ENCODE peak calls at places on chromosomes 2 and 18, in five cellular contexts. T, H, J, Y and S are unnamed samples.

GRCh38 chr2:163395602-163396001 is 340.2 kb downstream of the FIGN start:
- DNase-seq in T (no peak), H (no peak), J (no peak), Y (no peak), S (no peak)

GRCh38 chr18:62899534-62899933 is 184.2 kb downstream of the PHLPP1 start:
- DNase-seq in T (no peak), H (no peak), J (no peak), Y (no peak), S (no peak)

GRCh38 chr2:174748948-174749347 is 15.3 kb downstream of the CHRNA1 start:
- DNase-seq in T (peak; percentile 57), H (peak; percentile 93), J (peak; percentile 91), Y (peak; percentile 80), S (peak; percentile 87)

GRCh38 chr2:148031152-148031551 is 10.3 kb downstream of the MBD5 start:
- DNase-seq in T (no peak), H (no peak), J (no peak), Y (no peak), S (no peak)

GRCh38 chr2:128473175-128474013 is 154.7 kb upstream of the HS6ST1 start:
- DNase-seq in T (no peak), H (peak; percentile 38), J (no peak), Y (peak; percentile 7), S (no peak)

GRCh38 chr2:110206056-110206455 is 1.2 kb upstream of the NPHP1 start:
- DNase-seq in T (no peak), H (no peak), J (peak; percentile 57), Y (no peak), S (no peak)

GRCh38 chr18:48199399-48199798 is 209.8 kb downstream of the ZBTB7C start:
- DNase-seq in T (no peak), H (no peak), J (no peak), Y (no peak), S (no peak)

GRCh38 chr2:232633413-232634318 is at the start of gene EFHD1:
- DNase-seq in T (peak; percentile 53), H (peak; percentile 89), J (no peak), Y (peak; percentile 94), S (peak; percentile 51)

GRCh38 chr18:73766915-73767314 is 380.7 kb downstream of the FBXO15 start:
- DNase-seq in T (no peak), H (no peak), J (no peak), Y (no peak), S (no peak)

GRCh38 chr2:128237081-128237534 is 81.6 kb downstream of the HS6ST1 start:
- DNase-seq in T (no peak), H (no peak), J (no peak), Y (no peak), S (no peak)

GRCh38 chr2:187544371-187545080 is 9.7 kb downstream of the TFPI start:
- DNase-seq in T (no peak), H (no peak), J (peak; percentile 50), Y (no peak), S (peak; percentile 51)

GRCh38 chr2:197248623-197249022 is 62.0 kb downstream of the ANKRD44 start:
- DNase-seq in T (no peak), H (no peak), J (no peak), Y (no peak), S (no peak)

GRCh38 chr2:54871457-54872103 is 148.1 kb downstream of the EML6 start:
- DNase-seq in T (no peak), H (no peak), J (peak; percentile 19), Y (no peak), S (no peak)

DNA sequence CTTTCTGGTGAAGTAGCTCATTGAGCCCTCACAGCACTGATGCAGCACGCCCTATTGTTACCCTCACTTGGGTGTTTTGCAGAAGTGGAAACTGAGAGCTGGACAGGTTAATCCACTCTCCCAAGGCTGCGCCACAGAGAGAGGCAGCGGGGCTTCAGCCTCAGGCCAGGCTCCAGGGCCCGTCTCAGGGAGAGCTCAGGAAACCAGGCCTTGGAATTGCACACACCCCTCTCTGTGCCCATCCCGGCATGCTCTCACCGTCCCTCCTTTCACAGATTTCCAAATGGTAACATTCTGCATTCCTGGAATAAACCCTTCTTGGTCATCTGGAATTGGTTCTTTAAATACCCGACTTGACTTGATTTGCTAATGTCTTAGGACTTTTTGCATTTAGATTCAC is 51.5 kb downstream of the TWIST2 start:
- DNase-seq in T (no peak), H (no peak), J (no peak), Y (no peak), S (no peak)
- H3F3A ChIP-seq in T (no peaks in the 10 kb centered on the region), H (no peaks in the 10 kb centered on the region), J (no peaks in the 10 kb centered on the region), Y (no peaks in the 10 kb centered on the region), S (peaks cover 12% of the 10 kb centered on the region)

GRCh38 chr2:162086904-162087303 is 12.9 kb upstream of the DPP4 start:
- DNase-seq in T (no peak), H (no peak), J (peak; percentile 79), Y (no peak), S (no peak)
- H3F3A ChIP-seq in T (no peaks in the 10 kb centered on the region), H (no peaks in the 10 kb centered on the region), J (peaks cover 14% of the 10 kb centered on the region), Y (no peaks in the 10 kb centered on the region), S (peaks cover 9% of the 10 kb centered on the region)

GRCh38 chr2:161103451-161103831 is 56.8 kb upstream of the TANK start:
- DNase-seq in T (no peak), H (no peak), J (no peak), Y (no peak), S (no peak)

GRCh38 chr2:161100216-161100615 is 60.0 kb upstream of the TANK start:
- DNase-seq in T (no peak), H (no peak), J (no peak), Y (no peak), S (no peak)

GRCh38 chr2:161102770-161103450 is 57.3 kb upstream of the TANK start:
- DNase-seq in T (no peak), H (no peak), J (peak; percentile 61), Y (no peak), S (peak; percentile 66)

GRCh38 chr2:161104054-161104553 is 56.1 kb upstream of the TANK start:
- DNase-seq in T (peak; percentile 74), H (no peak), J (peak; percentile 53), Y (no peak), S (no peak)

GRCh38 chr2:161101406-161101805 is 58.8 kb upstream of the TANK start:
- DNase-seq in T (no peak), H (peak; percentile 16), J (no peak), Y (no peak), S (no peak)
- H3F3A ChIP-seq in T (peaks cover 8% of the 10 kb centered on the region), H (no peaks in the 10 kb centered on the region), J (no peaks in the 10 kb centered on the region), Y (peaks cover 6% of the 10 kb centered on the region), S (peaks cover 11% of the 10 kb centered on the region)

GRCh38 chr2:113973856-113974255 is 84.0 kb downstream of the ACTR3 start:
- DNase-seq in T (no peak), H (no peak), J (no peak), Y (no peak), S (no peak)
- H3F3A ChIP-seq in T (no peaks in the 10 kb centered on the region), H (no peaks in the 10 kb centered on the region), J (no peaks in the 10 kb centered on the region), Y (no peaks in the 10 kb centered on the region), S (peaks cover 12% of the 10 kb centered on the region)

GRCh38 chr2:86066007-86066578 is 39.6 kb downstream of the POLR1A start:
- DNase-seq in T (no peak), H (no peak), J (no peak), Y (no peak), S (no peak)
- H3F3A ChIP-seq in T (peaks cover 33% of the 10 kb centered on the region), H (no peaks in the 10 kb centered on the region), J (no peaks in the 10 kb centered on the region), Y (no peaks in the 10 kb centered on the region), S (peaks cover 47% of the 10 kb centered on the region)